ENCODE peak calls at places on chromosomes 11 and 22, in nine cellular contexts. O is lung, M is mesendoderm, C is mammary epithelial cell, I is GM23338, L is Karpas-422, U is stomach, K is IMR-90, R is hepatocyte. X is an unnamed sample. For H3K27me3, the result is how much of the 10 kb centered on the place peaks cover.

GRCh38 chr22:38868886-38869381 is 3.1 kb downstream of the CBX6 start:
- DNase-seq in O (peak), M (peak), C (peak), I (peak), L (peak), U (peak), K (peak), R (peak), X (peak)

GRCh38 chr22:35498026-35498425 is 42.6 kb upstream of the RASD2 start:
- DNase-seq in O (no peak), M (peak), C (no peak), I (peak), L (no peak), U (no peak), K (peak), R (peak), X (no peak)

GRCh38 chr11:45892856-45893255 is 7.4 kb downstream of the MAPK8IP1 start:
- DNase-seq in O (no peak), M (no peak), C (no peak), I (no peak), L (no peak), U (no peak), K (no peak), R (no peak), X (no peak)

GRCh38 chr11:71435278-71435951 is 12.8 kb downstream of the DHCR7 start:
- DNase-seq in O (no peak), M (no peak), C (no peak), I (no peak), L (no peak), U (no peak), K (no peak), R (no peak), X (no peak)

GRCh38 chr11:118661425-118662301 is 17.8 kb downstream of the TREH start:
- DNase-seq in O (no peak), M (no peak), C (no peak), I (no peak), L (no peak), U (no peak), K (no peak), R (peak), X (no peak)

GRCh38 chr22:39514373-39514973 is 5.9 kb upstream of the ATF4 start:
- DNase-seq in O (no peak), M (no peak), C (no peak), I (peak), L (peak), U (peak), K (peak), R (peak), X (no peak)

GRCh38 chr22:38704568-38705234 is 1.0 kb upstream of the GTPBP1 start:
- DNase-seq in O (no peak), M (peak), C (peak), I (no peak), L (no peak), U (no peak), K (no peak), R (no peak), X (no peak)

GRCh38 chr11:84901986-84902385 is 725.2 kb downstream of the DLG2 start:
- DNase-seq in O (no peak), M (no peak), C (no peak), I (no peak), L (no peak), U (no peak), K (peak), R (no peak), X (no peak)

GRCh38 chr22:41000941-41001721 is 50.0 kb downstream of the RBX1 start:
- DNase-seq in O (no peak), M (peak), C (no peak), I (no peak), L (no peak), U (no peak), K (no peak), R (no peak), X (no peak)

GRCh38 chr11:102007567-102008437 is 39.4 kb upstream of the CFAP300 start:
- DNase-seq in O (peak), M (peak), C (peak), I (peak), L (peak), U (peak), K (peak), R (peak), X (peak)

GRCh38 chr11:57460756-57461749 is 725 bp downstream of the RTN4RL2 start:
- DNase-seq in O (no peak), M (peak), C (no peak), I (peak), L (no peak), U (no peak), K (no peak), R (no peak), X (no peak)

GRCh38 chr11:125183641-125184040 is 19.1 kb downstream of the PKNOX2 start:
- DNase-seq in O (no peak), M (no peak), C (no peak), I (no peak), L (no peak), U (no peak), K (no peak), R (no peak), X (no peak)

GRCh38 chr11:124327775-124328174 is 7.8 kb upstream of the OR8D2 start:
- DNase-seq in O (no peak), M (no peak), C (no peak), I (no peak), L (no peak), U (no peak), K (no peak), R (no peak), X (no peak)

GRCh38 chr11:115996125-115996807 is 492.1 kb upstream of the CADM1 start:
- DNase-seq in O (no peak), M (no peak), C (no peak), I (no peak), L (no peak), U (no peak), K (no peak), R (no peak), X (no peak)

GRCh38 chr11:126989942-126990715 is 10.4 kb downstream of the KIRREL3 start:
- DNase-seq in O (peak), M (peak), C (peak), I (peak), L (peak), U (peak), K (peak), R (peak), X (peak)

GRCh38 chr11:11409916-11410315 is 56.9 kb upstream of the CSNK2A3 start:
- DNase-seq in O (no peak), M (no peak), C (no peak), I (no peak), L (no peak), U (no peak), K (no peak), R (no peak), X (no peak)

GRCh38 chr11:34890812-34891211 is 25.4 kb downstream of the APIP start:
- DNase-seq in O (no peak), M (no peak), C (peak), I (peak), L (peak), U (no peak), K (peak), R (peak), X (peak)

GRCh38 chr22:39486951-39487825 is 14.9 kb upstream of the MIEF1 start:
- DNase-seq in O (no peak), M (no peak), C (no peak), I (no peak), L (no peak), U (no peak), K (no peak), R (no peak), X (no peak)

GRCh38 chr11:87263439-87263838 is 225.7 kb downstream of the TMEM135 start:
- DNase-seq in O (no peak), M (no peak), C (no peak), I (no peak), L (no peak), U (no peak), K (no peak), R (no peak), X (no peak)

GRCh38 chr22:20191803-20192202 is 40.9 kb upstream of the CCDC188 start:
- DNase-seq in O (no peak), M (no peak), C (no peak), I (no peak), L (no peak), U (no peak), K (no peak), R (no peak), X (no peak)

GRCh38 chr11:108233277-108233945 is 10.5 kb downstream of the ATM start:
- DNase-seq in O (no peak), M (no peak), C (no peak), I (no peak), L (no peak), U (no peak), K (no peak), R (no peak), X (no peak)

GRCh38 chr22:22843848-22844247 is 43.8 kb upstream of the IGLL5 start:
- DNase-seq in O (no peak), M (no peak), C (no peak), I (no peak), L (no peak), U (no peak), K (no peak), R (no peak), X (no peak)

GRCh38 chr11:6418958-6419611 is at the start of gene APBB1:
- DNase-seq in O (peak), M (peak), C (peak), I (peak), L (no peak), U (peak), K (peak), R (peak), X (no peak)

GRCh38 chr11:30499940-30500339 is 86.2 kb downstream of the MPPED2 start:
- DNase-seq in O (no peak), M (no peak), C (no peak), I (no peak), L (no peak), U (no peak), K (no peak), R (no peak), X (no peak)

GRCh38 chr11:34758262-34758661 is 137.4 kb downstream of the EHF start:
- DNase-seq in O (no peak), M (no peak), C (no peak), I (no peak), L (no peak), U (no peak), K (peak), R (no peak), X (no peak)

DNA sequence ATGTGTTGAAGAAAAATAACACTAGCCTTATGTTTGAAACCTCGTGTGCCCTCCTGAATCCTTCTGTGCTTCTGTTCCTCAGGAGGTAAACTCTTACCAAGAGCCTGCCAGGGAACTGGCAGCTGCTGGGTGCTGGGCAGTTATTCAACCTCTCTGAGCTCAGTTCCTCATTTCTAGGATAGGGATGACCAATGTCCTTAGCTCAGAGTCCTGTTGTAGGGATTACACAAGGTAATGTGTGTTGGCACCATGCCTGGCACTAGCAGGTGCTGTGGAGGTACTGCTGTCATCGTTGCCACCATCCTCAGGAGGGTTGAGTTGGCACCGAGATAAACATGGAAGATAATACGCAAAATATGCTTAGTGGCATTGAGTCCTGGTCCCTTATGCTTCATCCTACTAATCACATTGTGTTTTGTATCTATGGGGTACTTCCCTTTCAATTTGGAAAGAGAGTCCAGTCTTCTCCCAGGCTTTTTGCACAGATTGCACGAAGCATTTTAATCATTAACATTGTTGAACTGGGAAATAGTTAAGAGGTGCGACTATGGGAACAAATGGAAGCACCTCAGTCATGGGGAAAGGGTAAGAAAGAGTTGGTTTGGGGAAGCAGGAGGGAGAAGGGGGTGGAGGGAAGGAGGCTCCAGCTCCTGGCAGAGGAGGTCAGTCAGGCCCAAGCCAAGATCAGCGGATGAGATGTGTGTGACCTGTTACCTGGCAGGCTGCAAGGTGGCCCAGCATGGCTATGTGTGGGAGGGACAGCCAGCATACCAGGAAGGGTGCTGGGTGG is 56.7 kb downstream of the CABIN1 start:
- DNase-seq in O (no peak), M (no peak), C (no peak), I (no peak), L (no peak), U (peak), K (no peak), R (no peak), X (no peak)
- H3K4me3 ChIP-seq in O (no peak), M (no peak), C (no peak), I (no peak), L (no peak), U (no peak), K (no peak), R (no peak), X (no peak)

DNA sequence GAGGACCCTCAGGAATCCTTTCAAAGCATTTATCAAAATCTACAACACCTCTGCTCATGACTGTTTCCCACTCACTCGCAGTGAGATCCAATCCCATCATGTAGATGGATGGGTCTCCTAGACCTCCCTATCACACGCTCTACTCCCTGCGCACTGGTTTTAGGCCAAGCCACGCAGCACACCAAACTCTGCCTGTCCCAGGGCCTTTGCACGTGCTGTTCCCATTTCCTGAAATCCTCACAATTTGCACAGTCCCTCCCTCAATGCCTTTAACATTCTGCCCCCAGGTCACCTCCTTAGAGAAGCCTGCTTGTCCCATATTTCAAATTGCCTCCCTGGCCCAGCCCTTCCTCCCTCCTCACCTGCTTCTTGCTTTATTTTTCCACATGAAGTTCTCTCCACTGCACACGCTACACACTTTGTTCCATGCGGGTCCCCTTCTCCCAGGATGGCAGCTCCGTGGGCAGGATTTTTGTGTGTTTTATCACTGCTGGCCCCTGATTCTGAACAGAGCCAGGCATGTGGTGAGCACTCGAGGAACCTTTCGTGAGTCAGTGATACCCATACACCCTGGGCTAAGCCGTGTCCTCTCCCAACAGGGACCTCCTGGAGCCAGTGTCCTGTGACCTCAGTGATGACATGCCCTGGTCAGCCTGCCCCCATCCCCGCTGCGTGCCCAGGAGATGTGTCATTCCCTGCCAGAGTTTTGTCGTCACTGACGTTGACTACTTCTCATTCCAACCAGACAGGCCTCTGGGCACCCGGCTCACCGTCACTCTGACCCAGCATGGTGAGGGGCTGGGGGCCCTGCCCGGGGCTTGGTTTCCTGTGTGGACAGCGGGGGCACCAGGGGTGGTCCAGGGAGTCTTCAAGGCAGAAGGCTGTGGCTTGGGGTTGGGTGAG is 12.2 kb downstream of the CSF2RB start:
- DNase-seq in O (no peak), M (no peak), C (no peak), I (no peak), L (no peak), U (no peak), K (peak), R (no peak), X (no peak)
- H3K27me3 ChIP-seq in O (under half), M (under half), C (under half), I (under half), L (under half), U (half or more), K (under half), R (under half), X (under half)

DNA sequence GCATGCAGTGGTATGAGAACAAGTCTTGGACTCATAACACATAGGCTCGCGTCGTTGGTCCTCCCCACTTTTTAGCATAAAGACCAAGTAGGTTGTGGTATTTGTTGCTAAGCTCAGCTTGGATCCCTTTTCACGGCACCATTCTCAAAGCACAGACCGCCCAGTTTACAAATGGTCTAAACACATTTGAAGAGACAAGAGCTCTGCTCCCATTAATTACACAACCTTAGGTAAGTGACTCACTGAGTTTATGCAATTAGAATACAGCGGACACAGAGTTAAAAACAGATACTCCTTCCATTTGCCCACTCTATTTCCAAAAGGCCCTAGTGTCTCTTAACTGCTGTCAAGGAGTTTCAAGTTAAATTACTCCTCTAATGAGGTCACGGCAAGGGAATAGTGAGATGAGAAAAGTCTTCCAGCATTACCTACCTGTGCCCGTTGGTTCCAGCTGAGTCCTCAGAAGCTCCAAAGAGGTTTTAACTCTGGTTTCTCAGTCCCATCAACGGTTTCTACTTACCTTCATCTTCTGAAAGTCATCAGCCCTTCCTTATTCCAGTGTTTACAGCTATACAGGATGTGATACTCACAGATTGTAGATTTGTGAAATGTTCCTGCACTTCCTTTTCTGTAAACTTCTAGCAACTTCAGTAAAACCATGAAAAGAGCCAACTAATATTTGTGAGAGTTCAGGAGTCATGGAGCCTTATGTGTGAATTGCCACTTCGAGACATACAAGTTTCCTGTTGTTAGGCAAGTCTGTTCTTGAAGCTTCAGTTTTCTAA is at the start of gene MS4A6A:
- DNase-seq in O (no peak), M (no peak), C (no peak), I (no peak), L (no peak), U (no peak), K (no peak), R (no peak), X (peak)
- H3K4me3 ChIP-seq in O (no peak), M (no peak), C (no peak), I (no peak), L (no peak), U (no peak), K (no peak), R (no peak), X (no peak)

GRCh38 chr11:2222479-2222878 is 47.9 kb downstream of the ASCL2 start:
- DNase-seq in O (no peak), M (no peak), C (no peak), I (no peak), L (no peak), U (no peak), K (no peak), R (no peak), X (no peak)

GRCh38 chr11:2223153-2223794 is 47.1 kb downstream of the ASCL2 start:
- DNase-seq in O (no peak), M (no peak), C (no peak), I (peak), L (no peak), U (no peak), K (no peak), R (no peak), X (no peak)

GRCh38 chr11:2220173-2220771 is 48.7 kb upstream of the TH start:
- DNase-seq in O (no peak), M (no peak), C (no peak), I (no peak), L (no peak), U (no peak), K (no peak), R (no peak), X (no peak)

GRCh38 chr11:2221024-2221423 is 49.4 kb downstream of the ASCL2 start:
- DNase-seq in O (no peak), M (no peak), C (no peak), I (no peak), L (no peak), U (no peak), K (no peak), R (no peak), X (no peak)

GRCh38 chr11:2221591-2221990 is 48.8 kb downstream of the ASCL2 start:
- DNase-seq in O (no peak), M (no peak), C (no peak), I (no peak), L (no peak), U (no peak), K (no peak), R (no peak), X (no peak)
- H3K27me3 ChIP-seq in O (under half), M (under half), C (under half), I (under half), L (under half), U (under half), K (under half), R (under half), X (under half)